ENCODE peak calls at places on chromosomes 11 and 22, in eight cellular contexts. L is CD8-positive, alpha-beta T cell; I is neural progenitor cell; B is fibroblast of mammary gland; A is body of pancreas; M is lung; T is endodermal cell; R is HL-60. G is an unnamed sample.

GRCh38 chr22:43643362-43643761 is 168.7 kb downstream of the EFCAB6 start:
- DNase-seq in B (no peak), L (no peak), T (no peak), A (no peak), M (no peak), R (no peak), I (no peak), G (no peak)

GRCh38 chr22:43126506-43127165 is 16.1 kb downstream of the BIK start:
- DNase-seq in M (no peak), L (no peak), A (peak), R (no peak), I (no peak), T (peak), B (peak), G (no peak)

GRCh38 chr11:133134561-133135173 is 397.6 kb downstream of the OPCML start:
- DNase-seq in I (peak), T (peak), L (no peak), R (peak), B (peak), A (peak), M (peak), G (peak)

GRCh38 chr22:20436309-20437252 is 1.0 kb downstream of the SCARF2 start:
- DNase-seq in L (no peak), I (peak), M (no peak), B (peak), A (no peak), T (peak), R (no peak), G (peak)

GRCh38 chr11:24478718-24479117 is 18.1 kb upstream of the LUZP2 start:
- DNase-seq in B (no peak), T (no peak), A (no peak), I (no peak), M (no peak), L (no peak), R (no peak), G (no peak)

GRCh38 chr11:108616549-108616948 is 23.0 kb upstream of the EXPH5 start:
- DNase-seq in M (no peak), A (no peak), B (peak), I (no peak), L (no peak), R (no peak), T (no peak), G (no peak)

GRCh38 chr11:103582351-103582909 is 454.0 kb upstream of the DDI1 start:
- DNase-seq in R (no peak), I (no peak), A (no peak), B (peak), T (no peak), M (no peak), L (no peak), G (no peak)

GRCh38 chr11:72229336-72229924 is 4.9 kb downstream of the INPPL1 start:
- DNase-seq in R (no peak), T (peak), B (no peak), A (no peak), I (no peak), M (peak), L (no peak), G (no peak)

GRCh38 chr11:18490319-18490718 is 34.7 kb downstream of the LDHAL6A start:
- DNase-seq in B (peak), A (no peak), I (no peak), L (no peak), T (no peak), M (no peak), R (no peak), G (no peak)

GRCh38 chr11:65888163-65888814 is at the start of gene FIBP:
- DNase-seq in A (peak), R (peak), B (peak), I (peak), T (peak), L (peak), M (peak), G (peak)

GRCh38 chr11:65887723-65888162 is 528 bp downstream of the FIBP start:
- DNase-seq in L (no peak), M (no peak), T (no peak), I (no peak), A (no peak), R (no peak), B (peak), G (no peak)

GRCh38 chr11:65891180-65892136 is 985 bp downstream of the CCDC85B start:
- DNase-seq in R (no peak), A (no peak), M (no peak), I (peak), B (peak), T (peak), L (peak), G (no peak)

GRCh38 chr11:65892661-65893317 is 2.3 kb downstream of the CCDC85B start:
- DNase-seq in M (no peak), L (no peak), A (no peak), I (no peak), B (no peak), R (no peak), T (no peak), G (no peak)

DNA sequence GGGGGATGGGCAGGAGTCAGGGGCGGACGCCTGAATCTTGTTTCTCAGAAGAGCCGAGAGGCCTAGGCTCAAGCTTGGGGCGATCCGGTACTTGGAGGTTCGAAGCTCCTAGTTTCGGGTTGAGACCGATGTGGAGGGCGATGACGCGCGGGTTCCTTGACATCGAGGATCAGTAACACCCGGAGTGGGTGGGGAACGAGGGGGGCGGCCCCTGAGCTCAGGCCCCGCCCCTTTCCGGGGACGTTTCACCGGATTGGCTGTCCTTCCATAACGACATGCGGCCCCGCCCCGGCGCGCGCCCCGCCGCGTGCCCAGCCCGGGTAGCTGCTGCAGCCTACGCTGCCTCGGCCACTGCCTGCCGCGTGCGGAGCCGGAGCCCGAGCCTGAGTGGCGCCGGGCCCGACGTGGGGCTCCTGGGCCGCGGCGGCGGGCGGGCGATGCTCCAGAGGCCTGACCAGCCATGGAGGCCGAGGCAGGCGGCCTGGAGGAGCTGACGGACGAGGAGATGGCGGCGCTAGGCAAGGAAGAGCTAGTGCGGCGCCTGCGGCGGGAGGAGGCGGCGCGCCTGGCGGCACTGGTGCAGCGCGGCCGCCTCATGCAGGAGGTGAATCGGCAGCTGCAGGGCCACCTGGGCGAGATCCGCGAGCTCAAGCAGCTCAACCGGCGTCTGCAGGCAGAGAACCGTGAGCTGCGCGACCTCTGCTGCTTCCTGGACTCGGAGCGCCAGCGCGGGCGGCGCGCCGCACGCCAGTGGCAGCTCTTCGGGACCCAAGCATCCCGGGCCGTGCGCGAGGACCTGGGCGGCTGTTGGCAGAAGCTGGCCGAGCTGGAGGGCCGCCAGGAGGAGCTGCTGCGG is at the start of gene CCDC85B:
- DNase-seq in T (peak), B (peak), R (peak), A (peak), I (peak), L (peak), M (peak), G (peak)
- TF ChIP-seq CTCF in T (peak), B (no peak), R (no peak), A (peak), I (peak), L (no peak), M (no peak), G (peak)

GRCh38 chr22:22670076-22670795 is 25.8 kb downstream of the GGTLC2 start:
- DNase-seq in I (no peak), A (no peak), R (no peak), M (no peak), T (no peak), B (no peak), L (no peak), G (no peak)

GRCh38 chr22:22663861-22664800 is 19.7 kb downstream of the GGTLC2 start:
- DNase-seq in R (no peak), I (no peak), L (no peak), A (no peak), M (no peak), T (no peak), B (no peak), G (no peak)

GRCh38 chr22:22667966-22668880 is 23.8 kb downstream of the GGTLC2 start:
- DNase-seq in A (no peak), L (no peak), T (no peak), M (no peak), B (no peak), R (no peak), I (peak), G (no peak)

GRCh38 chr22:22669093-22669492 is 24.7 kb downstream of the GGTLC2 start:
- DNase-seq in T (no peak), L (no peak), B (no peak), R (no peak), I (no peak), M (no peak), A (no peak), G (no peak)

DNA sequence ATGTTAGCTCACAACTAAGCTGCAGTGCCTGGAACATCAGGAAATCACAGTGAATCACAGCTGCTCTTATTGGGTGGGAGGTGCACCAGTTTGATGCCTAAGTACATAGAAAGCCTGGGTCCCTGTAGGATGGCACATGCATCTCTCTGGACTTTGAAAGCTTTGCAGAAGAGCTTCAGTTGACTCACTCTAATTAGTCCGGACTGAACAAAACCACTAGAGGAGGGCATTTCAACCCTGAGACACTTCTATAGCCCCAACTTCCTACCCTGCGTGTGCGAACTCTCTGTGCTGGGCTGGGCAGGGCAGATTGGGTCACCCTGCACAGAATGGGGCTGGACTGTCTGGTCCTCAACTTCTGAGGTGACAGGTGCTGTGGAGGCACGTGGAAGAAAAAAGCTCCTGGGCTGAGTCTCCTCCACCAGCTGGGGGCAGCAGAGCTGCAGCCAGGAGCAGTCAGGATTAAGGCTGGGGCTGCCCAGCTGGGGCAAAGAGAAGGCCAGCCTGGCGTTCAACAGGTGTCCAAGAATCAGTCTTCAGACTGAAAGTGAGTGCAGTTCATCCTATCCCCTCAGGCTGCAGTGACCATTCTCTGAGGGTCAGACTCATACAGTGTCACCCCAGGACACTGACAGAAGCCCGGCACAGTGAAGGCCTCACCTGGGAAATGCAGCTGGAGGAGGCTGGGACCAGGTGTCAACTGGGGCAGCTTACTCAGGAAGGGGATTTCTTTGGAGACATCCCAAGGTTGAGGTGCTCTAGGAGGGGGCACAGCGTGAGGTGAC is 22.1 kb downstream of the GGTLC2 start:
- DNase-seq in B (peak), I (peak), T (peak), R (peak), A (peak), M (peak), L (no peak), G (peak)
- TF ChIP-seq CTCF in B (peak), I (peak), T (peak), R (peak), A (peak), M (peak), L (no peak), G (peak)

DNA sequence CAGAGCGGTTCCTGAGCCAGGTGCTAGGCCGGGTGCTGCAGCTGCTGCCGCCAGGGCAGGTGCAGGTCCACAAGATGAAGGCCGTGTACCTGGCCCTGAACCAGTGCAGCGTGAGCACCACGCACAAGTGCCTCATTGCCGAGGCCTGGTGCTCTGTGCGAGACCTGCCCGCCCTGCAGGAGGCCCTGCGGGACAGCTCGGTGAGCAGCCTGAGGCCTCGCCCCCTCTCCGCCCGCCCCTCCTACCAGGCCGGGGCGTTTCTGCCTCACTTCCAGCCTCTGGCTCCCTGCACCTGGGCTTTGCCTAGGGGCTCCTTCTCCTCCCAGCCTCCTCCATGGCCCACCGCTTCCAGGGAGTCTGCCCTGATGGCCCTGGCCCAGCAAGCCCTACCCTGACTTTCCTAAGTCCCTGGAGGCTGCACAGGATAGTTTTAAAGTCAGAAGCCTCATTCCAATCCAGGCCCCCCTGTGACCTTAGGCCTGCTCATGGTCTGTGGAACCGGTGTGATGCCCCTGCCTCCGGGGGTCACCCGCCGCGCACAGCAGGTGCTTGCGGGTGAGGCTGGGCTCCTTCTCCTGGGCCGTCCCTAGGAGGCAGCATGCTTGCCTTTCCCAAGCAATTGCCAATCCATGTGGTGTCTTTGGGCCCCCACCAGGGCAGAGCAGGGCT is 5.5 kb downstream of the TCIRG1 start:
- DNase-seq in A (peak), B (no peak), R (no peak), L (no peak), T (peak), M (no peak), I (no peak), G (no peak)
- TF ChIP-seq CTCF in A (no peak), B (no peak), R (no peak), L (no peak), T (peak), M (no peak), I (no peak), G (no peak)

DNA sequence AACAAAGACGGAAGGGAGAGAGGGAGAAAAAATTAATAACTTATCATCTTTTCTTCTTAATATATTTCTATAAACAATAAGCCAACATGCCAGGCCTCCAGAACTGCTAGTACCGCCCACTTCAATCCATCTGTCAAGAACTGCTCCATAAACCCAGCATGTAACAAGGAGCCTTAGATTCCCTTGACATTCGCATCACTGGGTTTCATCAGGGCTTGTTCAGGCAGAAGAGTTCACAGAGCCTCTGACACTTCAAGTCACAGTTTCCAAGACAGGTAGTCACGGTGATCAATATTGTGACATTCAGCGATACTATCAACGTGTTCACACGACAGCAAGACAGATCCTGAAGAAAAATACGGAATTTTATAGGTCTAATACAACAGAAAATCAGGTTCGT is 61.7 kb downstream of the LARGE2 start:
- DNase-seq in R (no peak), T (no peak), L (no peak), A (no peak), M (no peak), I (no peak), B (no peak), G (no peak)
- TF ChIP-seq CTCF in R (no peak), T (no peak), L (no peak), A (no peak), M (no peak), I (no peak), B (no peak), G (no peak)

GRCh38 chr11:26134053-26134452 is 197.9 kb upstream of the ANO3 start:
- DNase-seq in T (no peak), I (no peak), A (no peak), R (no peak), B (no peak), M (no peak), L (no peak), G (no peak)
- TF ChIP-seq CTCF in T (no peak), I (no peak), A (no peak), R (no peak), B (no peak), M (no peak), L (no peak), G (no peak)

GRCh38 chr11:35114901-35115687 is 23.9 kb upstream of the CD44 start:
- DNase-seq in R (no peak), T (no peak), I (peak), B (no peak), M (no peak), A (no peak), L (no peak), G (no peak)

GRCh38 chr11:35116245-35116644 is 22.7 kb upstream of the CD44 start:
- DNase-seq in I (no peak), T (no peak), A (no peak), M (no peak), B (peak), R (no peak), L (no peak), G (no peak)

GRCh38 chr11:35118906-35119305 is 20.1 kb upstream of the CD44 start:
- DNase-seq in T (no peak), L (no peak), A (no peak), B (no peak), I (no peak), M (no peak), R (no peak), G (no peak)

GRCh38 chr11:35115688-35116030 is 23.3 kb upstream of the CD44 start:
- DNase-seq in A (no peak), I (no peak), M (no peak), R (no peak), B (no peak), L (no peak), T (no peak), G (no peak)

GRCh38 chr11:35116762-35117588 is 22.0 kb upstream of the CD44 start:
- DNase-seq in R (no peak), A (peak), B (peak), I (no peak), M (no peak), T (no peak), L (no peak), G (no peak)
- TF ChIP-seq CTCF in R (no peak), A (no peak), B (no peak), I (no peak), M (no peak), T (no peak), L (no peak), G (no peak)

GRCh38 chr11:118910309-118911112 is 15.2 kb downstream of the BCL9L start:
- DNase-seq in M (peak), B (peak), R (no peak), T (peak), I (peak), L (peak), A (peak), G (peak)
- TF ChIP-seq CTCF in M (no peak), B (no peak), R (no peak), T (no peak), I (no peak), L (no peak), A (no peak), G (peak)

GRCh38 chr11:43579171-43579918 is 101.2 kb upstream of the HSD17B12 start:
- DNase-seq in M (no peak), I (peak), R (peak), A (no peak), T (peak), B (peak), L (no peak), G (no peak)
- TF ChIP-seq CTCF in M (no peak), I (peak), R (no peak), A (peak), T (peak), B (peak), L (no peak), G (no peak)

DNA sequence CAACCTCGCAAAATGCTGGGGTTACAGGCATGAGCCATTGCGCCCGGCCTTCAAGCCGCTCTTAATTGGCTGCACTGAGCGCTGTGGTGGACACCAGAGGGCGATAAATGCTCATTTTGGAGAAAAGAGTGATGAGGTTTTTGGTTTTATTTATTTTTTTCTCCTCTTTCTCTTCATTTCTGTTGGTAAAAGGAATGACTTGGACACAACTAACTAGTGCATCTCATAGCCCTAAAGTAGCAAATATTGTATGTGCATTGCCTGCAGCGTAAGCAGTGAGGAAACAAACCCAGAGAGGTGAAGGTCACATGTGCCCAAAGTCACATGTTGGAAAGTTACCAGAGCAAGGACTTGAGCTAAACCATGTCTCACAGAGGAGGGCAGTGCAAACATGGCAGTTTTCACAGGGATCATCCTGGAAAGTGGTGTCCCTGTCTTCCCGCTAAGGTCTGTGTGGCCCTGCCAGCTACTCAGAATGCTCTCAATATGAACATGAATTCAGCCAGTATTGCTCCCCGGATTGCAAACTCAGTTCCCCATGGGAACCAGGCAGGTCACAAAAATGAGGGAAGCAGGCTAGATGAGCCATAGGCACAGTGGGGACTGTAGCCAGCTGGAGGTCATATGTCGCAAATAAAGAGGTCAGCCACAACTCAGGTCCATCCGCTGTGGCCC is 8.6 kb upstream of the CD82 start:
- DNase-seq in A (peak), L (peak), T (peak), M (peak), B (peak), R (peak), I (peak), G (peak)
- TF ChIP-seq CTCF in A (peak), L (peak), T (peak), M (peak), B (peak), R (peak), I (peak), G (peak)

DNA sequence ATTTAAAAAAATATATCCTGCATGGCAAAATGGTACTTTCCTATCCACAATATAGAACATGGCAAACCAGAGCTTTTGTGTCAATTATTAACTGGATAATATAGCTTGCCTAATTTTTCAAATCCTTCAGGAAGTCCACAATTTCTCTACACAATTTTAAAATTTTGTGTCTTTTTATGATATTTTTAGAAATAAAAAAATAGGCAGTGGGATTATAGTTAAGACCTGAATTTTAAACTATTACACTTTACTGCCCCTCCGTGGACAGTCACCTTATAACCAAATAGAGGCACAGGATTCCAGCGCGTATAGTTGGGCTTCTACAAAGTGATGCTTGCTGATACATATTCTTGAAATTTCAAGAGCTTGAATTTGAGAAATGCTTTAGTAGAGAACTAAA is 2.1 kb upstream of the DMC1 start:
- DNase-seq in T (peak), A (peak), M (peak), I (peak), L (peak), R (peak), B (peak), G (peak)
- TF ChIP-seq CTCF in T (peak), A (peak), M (peak), I (peak), L (peak), R (no peak), B (peak), G (peak)